ENCODE peak calls at places on chromosomes 13 and 19, in five cellular contexts. B, C, G, O and V are unnamed samples.

GRCh38 chr13:34410653-34411052 is 531.4 kb upstream of the NBEA start:
- DNase-seq in B (no peak), C (no peak), G (no peak), O (no peak), V (no peak)

GRCh38 chr19:16462757-16463250 is 9.0 kb downstream of the EPS15L1 start:
- DNase-seq in B (no peak), C (peak), G (no peak), O (no peak), V (no peak)

GRCh38 chr13:106497079-106497478 is 38.4 kb downstream of the EFNB2 start:
- DNase-seq in B (no peak), C (no peak), G (no peak), O (no peak), V (no peak)

GRCh38 chr13:73945871-73946270 is 188.3 kb downstream of the KLF12 start:
- DNase-seq in B (no peak), C (peak), G (no peak), O (no peak), V (no peak)

GRCh38 chr19:28170066-28170465 is 1042.9 kb downstream of the UQCRFS1 start:
- DNase-seq in B (no peak), C (no peak), G (no peak), O (no peak), V (no peak)

GRCh38 chr19:12723383-12723642 is 419 bp downstream of the TNPO2 start:
- DNase-seq in B (no peak), C (no peak), G (no peak), O (peak), V (no peak)

GRCh38 chr13:113918981-113919646 is 54.8 kb downstream of the C13orf46 start:
- DNase-seq in B (no peak), C (no peak), G (no peak), O (no peak), V (no peak)

GRCh38 chr19:34155686-34156085 is 16.6 kb upstream of the LSM14A start:
- DNase-seq in B (no peak), C (no peak), G (no peak), O (no peak), V (peak)

GRCh38 chr19:1871140-1871597 is 7.8 kb upstream of the KLF16 start:
- DNase-seq in B (no peak), C (no peak), G (no peak), O (no peak), V (no peak)

GRCh38 chr13:74930402-74931165 is 551.4 kb downstream of the TBC1D4 start:
- DNase-seq in B (no peak), C (no peak), G (peak), O (no peak), V (peak)

GRCh38 chr19:1685046-1685445 is 32.6 kb upstream of the TCF3 start:
- DNase-seq in B (no peak), C (no peak), G (no peak), O (no peak), V (no peak)

GRCh38 chr19:29878973-29879654 is 62.9 kb upstream of the URI1 start:
- DNase-seq in B (no peak), C (no peak), G (no peak), O (no peak), V (peak)

GRCh38 chr13:62483774-62484173 is 1068.1 kb upstream of the PCDH20 start:
- DNase-seq in B (no peak), C (no peak), G (no peak), O (no peak), V (no peak)

GRCh38 chr19:17775245-17775927 is 19.6 kb upstream of the B3GNT3 start:
- DNase-seq in B (no peak), C (no peak), G (no peak), O (no peak), V (no peak)

GRCh38 chr13:50033696-50034095 is 18.5 kb downstream of the KCNRG start:
- DNase-seq in B (no peak), C (no peak), G (no peak), O (no peak), V (peak)

GRCh38 chr13:27339299-27339698 is 68.7 kb downstream of the RASL11A start:
- DNase-seq in B (no peak), C (no peak), G (no peak), O (peak), V (no peak)

GRCh38 chr19:29855087-29855486 is 43.3 kb downstream of the CCNE1 start:
- DNase-seq in B (no peak), C (no peak), G (no peak), O (no peak), V (no peak)

GRCh38 chr19:28999733-29000433 is 213.1 kb downstream of the UQCRFS1 start:
- DNase-seq in B (no peak), C (no peak), G (no peak), O (no peak), V (no peak)

GRCh38 chr13:28376604-28377003 is 118.3 kb downstream of the FLT1 start:
- DNase-seq in B (no peak), C (no peak), G (no peak), O (no peak), V (no peak)

GRCh38 chr13:49400755-49401659 is 42.9 kb downstream of the CAB39L start:
- DNase-seq in B (peak), C (no peak), G (peak), O (peak), V (no peak)

GRCh38 chr19:927044-927706 is 1.3 kb downstream of the ARID3A start:
- DNase-seq in B (no peak), C (peak), G (no peak), O (peak), V (no peak)

GRCh38 chr19:8357007-8357521 is 6.9 kb upstream of the ANGPTL4 start:
- DNase-seq in B (no peak), C (no peak), G (no peak), O (no peak), V (no peak)

GRCh38 chr19:8355631-8356402 is 8.1 kb upstream of the ANGPTL4 start:
- DNase-seq in B (peak), C (peak), G (no peak), O (no peak), V (peak)

GRCh38 chr19:8352134-8352827 is 9.2 kb upstream of the KANK3 start:
- DNase-seq in B (no peak), C (no peak), G (no peak), O (no peak), V (no peak)
- TF ChIP-seq CTCF in B (no peak), C (no peak), G (no peak), O (no peak), V (no peak)

GRCh38 chr19:11530432-11530831 is 1.5 kb upstream of the ECSIT start:
- DNase-seq in B (no peak), C (peak), G (peak), O (peak), V (no peak)
- TF ChIP-seq CTCF in B (no peak), C (peak), G (peak), O (peak), V (peak)

DNA sequence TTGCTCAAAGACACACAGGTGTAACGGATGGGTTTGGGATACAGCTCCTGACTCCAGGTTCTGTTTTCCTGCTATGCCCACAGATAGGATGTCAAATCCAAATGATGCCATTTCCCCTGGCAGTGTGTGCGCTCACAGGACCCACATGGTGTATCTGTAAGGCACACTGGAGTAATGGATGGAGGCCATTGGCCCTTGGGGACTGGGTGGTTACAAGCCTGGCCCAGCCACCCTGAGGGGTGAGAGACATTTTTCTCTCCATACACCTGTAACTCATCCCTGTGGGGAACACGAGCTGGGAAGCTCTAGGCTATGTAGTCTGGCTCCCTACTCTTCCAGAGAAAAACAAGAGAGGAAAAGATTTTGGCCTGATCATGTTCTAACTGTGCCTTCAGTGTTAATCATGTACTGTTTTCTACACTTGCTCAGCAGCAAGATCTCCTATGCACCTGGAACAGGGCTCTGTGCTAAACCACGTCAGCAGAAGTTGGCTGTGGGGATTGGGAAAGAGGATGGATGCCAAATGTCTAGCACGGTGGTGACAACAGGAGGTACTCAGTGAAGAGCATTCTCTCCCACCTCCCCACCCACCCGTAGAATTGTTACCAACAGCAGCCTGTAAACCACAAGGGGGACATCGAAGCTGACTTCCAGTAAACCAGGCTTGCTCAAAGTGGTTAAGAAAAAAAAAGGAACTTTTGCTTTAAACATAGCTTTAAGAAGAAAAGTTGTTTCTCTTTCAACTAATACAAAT is 237.0 kb downstream of the LACC1 start:
- DNase-seq in B (no peak), C (no peak), G (no peak), O (no peak), V (no peak)
- TF ChIP-seq CTCF in B (no peak), C (no peak), G (peak), O (no peak), V (peak)

GRCh38 chr13:70098669-70099068 is 9.0 kb upstream of the ATXN8OS start:
- DNase-seq in B (no peak), C (no peak), G (no peak), O (no peak), V (no peak)
- TF ChIP-seq CTCF in B (no peak), C (no peak), G (no peak), O (peak), V (no peak)

DNA sequence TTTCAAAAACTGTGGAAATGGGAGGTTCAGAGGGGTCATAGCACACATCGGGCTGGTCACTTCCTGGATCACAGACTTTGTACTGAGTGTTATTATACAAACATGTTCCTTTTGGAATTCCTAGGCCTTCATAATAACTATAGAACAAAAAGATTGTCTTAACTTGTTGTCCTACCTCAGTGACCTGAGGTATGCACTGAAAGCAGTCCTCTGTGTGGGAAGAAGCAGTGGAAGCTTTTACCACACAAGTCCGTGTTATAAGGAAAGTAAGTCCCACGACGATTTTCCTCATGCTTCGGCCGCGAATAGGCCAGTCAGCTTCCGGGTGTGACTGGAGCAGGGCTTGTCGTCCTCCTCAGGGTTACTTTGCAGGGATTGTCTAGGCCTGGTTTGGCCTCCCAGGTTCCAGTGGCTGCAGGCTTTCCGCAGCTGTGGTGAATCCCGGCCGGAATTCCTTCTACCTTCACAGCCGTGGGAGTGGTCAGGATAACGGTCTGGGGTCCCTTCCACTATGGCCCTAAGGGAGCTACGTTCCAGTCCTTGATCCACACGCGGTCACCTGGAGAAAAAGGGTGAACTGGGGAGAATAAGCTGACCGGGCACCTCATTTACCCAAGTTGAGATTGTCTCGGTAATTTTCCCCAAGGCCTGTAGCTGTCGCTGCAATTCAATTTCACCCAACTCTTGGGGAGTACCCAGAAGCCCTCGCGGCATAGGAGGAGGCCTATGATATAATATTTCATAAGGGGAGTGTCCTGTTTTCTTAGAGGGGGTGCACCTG is 16.0 kb downstream of the NAPSA start:
- DNase-seq in B (no peak), C (no peak), G (no peak), O (no peak), V (no peak)
- TF ChIP-seq CTCF in B (no peak), C (no peak), G (no peak), O (no peak), V (peak)

DNA sequence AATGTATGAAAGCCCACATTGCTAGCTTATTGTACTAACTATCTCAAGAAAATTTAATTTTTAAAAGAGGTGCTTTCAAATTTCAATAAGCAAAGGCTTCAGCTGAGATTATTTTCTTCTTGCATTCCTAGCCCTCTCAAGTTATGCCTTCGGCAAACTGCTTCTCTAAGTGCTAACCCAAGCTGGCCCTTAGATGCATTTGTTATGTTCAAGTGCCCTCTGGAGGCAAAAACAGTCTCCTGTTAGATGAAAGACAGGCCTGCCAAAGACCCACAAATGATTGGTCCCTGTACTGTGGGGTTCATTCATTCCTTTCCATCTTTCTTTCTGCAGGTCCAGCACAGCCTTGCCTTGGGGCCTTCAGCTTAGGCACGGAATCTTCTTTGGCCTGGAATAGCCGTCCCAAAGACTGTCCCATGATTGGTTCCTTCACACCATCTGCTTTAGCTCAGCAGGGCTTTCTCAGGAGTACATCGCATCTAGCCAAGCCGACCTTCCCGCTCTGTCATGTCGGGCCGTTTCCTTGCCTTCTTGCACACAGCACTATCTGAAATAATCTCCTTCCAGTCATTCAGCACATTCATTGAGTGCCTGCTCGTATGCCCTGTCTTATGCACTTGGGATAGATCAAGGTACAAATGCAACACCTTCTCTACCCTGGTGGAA is 26.4 kb upstream of the TPTE2 start:
- DNase-seq in B (no peak), C (no peak), G (no peak), O (peak), V (no peak)
- TF ChIP-seq CTCF in B (peak), C (peak), G (peak), O (peak), V (peak)

GRCh38 chr13:98866882-98867281 is 111.0 kb downstream of the DOCK9 start:
- DNase-seq in B (no peak), C (no peak), G (no peak), O (no peak), V (no peak)

GRCh38 chr13:98871727-98872126 is 106.1 kb downstream of the DOCK9 start:
- DNase-seq in B (no peak), C (no peak), G (no peak), O (no peak), V (no peak)

GRCh38 chr13:98873377-98874028 is 104.4 kb downstream of the DOCK9 start:
- DNase-seq in B (no peak), C (no peak), G (no peak), O (no peak), V (no peak)

GRCh38 chr13:98868932-98869331 is 108.9 kb downstream of the DOCK9 start:
- DNase-seq in B (no peak), C (no peak), G (no peak), O (no peak), V (no peak)

DNA sequence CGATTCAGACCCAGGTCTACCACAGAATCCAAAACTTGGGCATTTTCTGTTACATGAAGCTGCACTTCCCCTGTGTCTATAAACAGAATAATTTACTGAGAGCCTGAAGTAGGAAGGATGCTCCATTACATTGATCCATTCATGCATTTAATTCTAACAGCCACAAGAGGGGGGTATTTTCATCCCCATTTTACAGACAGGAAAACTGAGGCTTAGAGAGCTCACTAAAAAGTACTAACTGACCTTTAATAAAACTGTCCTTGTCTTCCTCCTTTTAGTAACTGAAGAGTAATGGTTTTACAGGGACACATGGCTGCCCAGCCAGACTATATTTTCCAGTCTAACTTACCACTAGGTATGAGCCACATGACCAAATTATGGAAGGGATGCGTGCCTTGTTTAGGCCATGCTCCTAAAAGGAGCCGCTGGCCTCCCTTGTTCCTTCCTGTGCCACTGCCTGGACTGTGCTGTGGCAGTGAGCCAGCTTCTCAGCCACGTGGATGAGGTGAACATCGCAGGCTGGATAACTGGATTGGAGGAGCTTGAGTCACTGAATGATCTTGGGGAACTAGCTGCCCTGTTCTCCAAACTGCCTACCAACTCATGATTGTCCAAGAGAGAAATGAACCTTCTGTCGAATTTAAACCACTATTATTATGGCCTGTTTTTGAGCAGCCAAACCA is 108.3 kb downstream of the DOCK9 start:
- DNase-seq in B (no peak), C (no peak), G (no peak), O (peak), V (no peak)
- TF ChIP-seq CTCF in B (no peak), C (no peak), G (peak), O (peak), V (peak)